ENCODE peak calls at places on chromosomes 6 and 20, in eight cellular contexts. V is tibial artery, N is dorsolateral prefrontal cortex, G is adrenal gland, Z is uterus, I is RWPE1, M is right lobe of liver, R is Peyer's patch. B is an unnamed sample.
A peak's percentile ranks its signal among the peaks of the same experiment; 100 is the strongest.

GRCh38 chr6:142446576-142446975 is 144.8 kb downstream of the ADGRG6 start:
- DNase-seq in V (no peak), Z (no peak), M (no peak), R (no peak), I (no peak), N (no peak), G (no peak), B (no peak)

GRCh38 chr6:80249897-80250296 is 143.4 kb downstream of the BCKDHB start:
- DNase-seq in Z (no peak), N (no peak), V (no peak), I (no peak), M (no peak), R (no peak), G (no peak), B (no peak)

GRCh38 chr6:34143884-34144580 is 1.9 kb downstream of the GRM4 start:
- DNase-seq in V (no peak), I (no peak), R (no peak), N (no peak), G (no peak), M (no peak), Z (no peak), B (no peak)

GRCh38 chr6:72272958-72273357 is 348.9 kb upstream of the KCNQ5 start:
- DNase-seq in I (no peak), G (no peak), M (no peak), R (no peak), V (no peak), Z (no peak), N (no peak), B (no peak)

GRCh38 chr6:40718401-40718800 is 131.2 kb upstream of the LRFN2 start:
- DNase-seq in N (no peak), R (no peak), Z (no peak), M (no peak), I (no peak), V (no peak), G (no peak), B (no peak)

GRCh38 chr6:42300701-42301100 is 83.0 kb upstream of the MRPS10 start:
- DNase-seq in Z (no peak), N (no peak), M (no peak), G (no peak), V (no peak), R (no peak), I (no peak), B (no peak)

GRCh38 chr6:70763754-70764153 is 96.1 kb downstream of the SMAP1 start:
- DNase-seq in I (no peak), N (no peak), Z (no peak), R (no peak), M (no peak), V (no peak), G (no peak), B (no peak)

GRCh38 chr6:36590237-36590636 is 3.9 kb upstream of the SRSF3 start:
- DNase-seq in M (no peak), R (peak; percentile 54), Z (peak; percentile 48), I (peak; percentile 83), V (no peak), G (no peak), N (no peak), B (no peak)

DNA sequence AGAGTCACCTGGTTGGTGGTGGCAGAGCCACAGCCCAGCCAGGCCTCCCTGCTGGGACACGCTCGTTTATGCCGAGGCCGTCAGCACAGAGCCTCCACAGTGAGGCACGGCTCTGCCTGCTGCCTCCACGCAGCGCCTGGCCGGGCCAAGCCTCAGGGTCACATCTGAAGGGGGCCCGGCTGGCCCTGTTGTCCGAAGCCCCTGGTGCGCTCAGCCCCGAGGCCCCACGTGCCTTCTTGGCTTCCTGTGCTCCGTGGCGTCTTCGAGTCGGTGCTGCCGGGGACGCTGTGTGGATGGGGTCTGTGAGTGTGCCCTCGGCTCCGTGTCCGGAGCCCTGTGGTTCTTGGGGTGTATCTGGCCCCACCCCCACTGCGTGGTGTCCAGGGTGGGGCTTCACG is 10.4 kb upstream of the TNFRSF6B start:
- DNase-seq in R (no peak), M (no peak), N (no peak), V (no peak), G (no peak), I (no peak), Z (no peak), B (no peak)
- H3K27ac ChIP-seq in R (peak overlapping the region; percentile 85), M (peak overlapping the region; percentile 72), N (peak overlapping the region; percentile 72), V (peak overlapping the region; percentile 69), G (peak overlapping the region; percentile 72), I (peak overlapping the region; percentile 89), Z (peak overlapping the region; percentile 79), B (peak overlapping the region; percentile 69)

DNA sequence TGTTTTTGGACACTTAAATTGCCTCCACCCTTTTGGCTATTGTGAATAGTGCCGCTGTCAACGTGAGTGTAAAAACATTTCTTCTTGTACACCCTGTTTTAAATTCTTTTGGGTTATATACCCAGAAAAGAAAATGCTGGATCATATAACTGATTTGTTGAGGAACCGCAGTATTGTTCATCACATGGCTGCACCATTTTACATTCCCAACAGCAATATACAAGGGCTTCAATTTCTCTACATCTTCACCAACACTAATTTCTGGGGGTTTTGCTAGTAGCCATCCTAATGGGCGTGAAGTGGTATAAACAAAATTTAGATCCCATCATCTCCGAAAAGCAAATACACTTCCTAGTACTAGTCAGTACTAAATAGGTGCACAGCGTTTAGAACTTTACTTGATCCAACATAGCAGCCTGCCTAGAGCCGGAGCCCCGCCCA is 579 bp upstream of the BPHL start:
- DNase-seq in M (no peak), Z (no peak), V (no peak), I (no peak), R (no peak), G (no peak), N (no peak), B (no peak)
- H3K27ac ChIP-seq in M (peak overlapping the region; percentile 95), Z (peak overlapping the region; percentile 93), V (peak overlapping the region; percentile 89), I (peak overlapping the region; percentile 88), R (peak overlapping the region; percentile 97), G (peak overlapping the region; percentile 74), N (peak overlapping the region; percentile 74), B (peak overlapping the region; percentile 96)

DNA sequence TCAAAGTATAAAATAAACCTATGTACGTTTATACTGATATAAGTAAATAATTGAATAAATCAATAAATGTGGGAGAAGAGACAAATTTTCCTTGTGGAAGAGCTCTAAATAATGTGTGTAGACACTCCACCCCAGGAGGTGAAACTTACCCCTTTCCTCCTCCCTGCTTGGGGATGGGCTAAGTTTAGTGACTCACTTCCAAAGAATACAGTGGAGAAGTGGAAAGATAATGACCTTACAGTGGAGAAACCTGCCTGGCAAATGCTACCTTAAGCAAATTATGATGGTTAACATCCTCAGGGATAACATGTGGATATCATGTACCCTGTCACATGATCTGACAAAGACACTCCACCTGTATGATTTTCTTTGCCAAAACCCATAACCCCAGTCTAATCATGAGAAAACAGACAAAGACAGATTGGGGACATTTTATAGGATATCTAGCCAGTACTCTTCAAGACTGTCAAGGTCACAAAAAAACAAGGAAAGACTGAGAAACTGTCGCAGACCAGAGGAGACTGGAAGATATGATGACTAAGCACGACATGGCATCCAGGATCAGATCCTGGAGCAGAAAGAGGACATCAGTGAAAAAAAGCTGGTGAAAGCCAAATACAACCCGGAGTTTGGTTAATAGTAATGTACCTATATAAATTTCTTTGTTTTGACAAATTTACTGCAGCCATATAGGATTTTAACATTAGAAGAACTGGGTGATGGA is 195.5 kb upstream of the PRDM1 start:
- DNase-seq in R (no peak), M (no peak), G (no peak), I (peak; percentile 45), V (no peak), Z (no peak), N (no peak), B (no peak)
- H3K27ac ChIP-seq in R (no peak overlapping the region), M (no peak overlapping the region), G (no peak overlapping the region), I (no peak overlapping the region), V (no peak overlapping the region), Z (no peak overlapping the region), N (no peak overlapping the region), B (no peak overlapping the region)

DNA sequence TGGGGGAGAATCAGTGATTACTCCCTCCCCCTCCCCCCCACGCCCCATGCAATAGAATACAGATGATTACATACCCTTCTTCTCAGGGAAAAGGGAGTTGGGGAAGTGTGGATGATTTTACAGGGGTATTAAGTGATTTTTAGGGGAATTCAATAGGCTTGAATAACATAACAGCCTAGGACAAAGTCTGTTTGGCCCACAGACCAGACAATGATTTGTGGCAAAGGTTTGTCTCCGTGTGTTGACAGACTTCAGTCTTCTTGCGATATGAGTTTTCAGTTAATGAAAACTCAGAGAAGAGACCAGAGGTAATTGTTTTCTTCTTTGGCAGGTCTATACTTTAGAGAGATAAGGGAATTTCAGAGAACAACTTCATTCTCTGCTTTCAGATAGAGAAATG is 95.3 kb downstream of the OR2B2 start:
- DNase-seq in G (no peak), Z (no peak), I (no peak), M (no peak), N (no peak), V (no peak), R (no peak), B (no peak)
- H3K27ac ChIP-seq in G (no peak overlapping the region), Z (no peak overlapping the region), I (no peak overlapping the region), M (no peak overlapping the region), N (no peak overlapping the region), V (no peak overlapping the region), R (no peak overlapping the region), B (no peak overlapping the region)

GRCh38 chr20:63747622-63748355 is 8.2 kb downstream of the SLC2A4RG start:
- DNase-seq in V (no peak), N (no peak), G (no peak), I (no peak), M (no peak), Z (no peak), R (no peak), B (no peak)
- H3K27ac ChIP-seq in V (no peak overlapping the region), N (no peak overlapping the region), G (no peak overlapping the region), I (peak overlapping the region; percentile 7), M (no peak overlapping the region), Z (no peak overlapping the region), R (no peak overlapping the region), B (no peak overlapping the region)

DNA sequence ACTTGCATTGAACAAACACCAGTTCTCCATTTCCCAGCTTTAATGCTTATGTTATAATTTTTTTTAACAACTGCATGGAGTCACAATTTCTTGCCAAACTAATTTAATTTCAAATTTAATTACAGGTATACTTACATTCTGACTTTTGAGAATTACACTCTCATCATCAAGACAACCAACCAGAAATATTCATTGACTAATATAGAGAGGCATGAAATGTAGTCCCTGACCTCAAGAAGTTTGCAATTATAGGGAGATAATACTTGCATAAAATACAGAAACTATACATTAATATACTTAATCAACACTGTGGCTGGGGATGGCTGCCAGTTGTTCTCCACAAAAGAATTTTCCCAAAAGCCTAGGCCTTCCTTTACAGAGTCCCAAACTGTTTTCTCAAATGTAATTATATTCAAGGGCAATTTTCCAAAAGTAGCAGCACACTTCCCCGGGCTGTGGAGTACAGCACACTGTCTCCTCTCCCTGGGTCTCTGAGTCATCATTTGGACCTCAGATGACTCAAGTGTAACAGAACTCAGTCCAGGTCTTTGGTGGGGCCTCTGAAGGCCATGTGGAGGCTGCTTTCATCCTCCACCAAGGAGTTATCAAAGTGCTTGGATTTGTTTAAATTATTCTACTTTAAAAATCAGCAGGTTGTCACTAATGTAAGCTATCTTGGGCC is 114.1 kb downstream of the KIF16B start:
- DNase-seq in Z (peak; percentile 25), I (peak; percentile 28), V (peak; percentile 53), G (peak; percentile 69), R (no peak), N (no peak), M (no peak), B (no peak)
- H3K27ac ChIP-seq in Z (no peak overlapping the region), I (no peak overlapping the region), V (no peak overlapping the region), G (peak overlapping the region; percentile 38), R (no peak overlapping the region), N (no peak overlapping the region), M (no peak overlapping the region), B (no peak overlapping the region)

B was measured in esophagus squamous epithelium.